ENCODE peak calls at places on chromosomes 12 and 14, in six cellular contexts. O, H, T, I, V and K are unnamed samples. For H3K4me1, the result is how much of the 10 kb centered on the place peaks cover.

GRCh38 chr12:69534389-69534822 is 50.9 kb upstream of the CCT2 start:
- DNase-seq in V (peak), H (peak), I (no peak), O (peak), T (no peak), K (no peak)

GRCh38 chr12:63949902-63950301 is 105.4 kb downstream of the SRGAP1 start:
- DNase-seq in I (no peak), T (no peak), H (no peak), O (peak), V (no peak), K (no peak)

GRCh38 chr12:67410667-67411067 is 141.5 kb downstream of the CAND1 start:
- DNase-seq in T (no peak), O (no peak), H (no peak), V (no peak), I (no peak), K (no peak)

GRCh38 chr14:101958418-101959185 is 5.8 kb upstream of the DYNC1H1 start:
- DNase-seq in V (no peak), H (no peak), I (no peak), T (no peak), O (no peak), K (no peak)

GRCh38 chr12:49821375-49822287 is 6.6 kb downstream of the NCKAP5L start:
- DNase-seq in T (no peak), O (no peak), H (no peak), I (no peak), V (no peak), K (no peak)

GRCh38 chr12:121628536-121628935 is 2.2 kb downstream of the ORAI1 start:
- DNase-seq in I (peak), O (no peak), T (peak), H (no peak), V (no peak), K (no peak)

GRCh38 chr12:47905313-47905730 is 528 bp upstream of the VDR start:
- DNase-seq in V (peak), H (peak), I (no peak), O (peak), T (no peak), K (peak)

GRCh38 chr12:50050119-50050385 is 7.3 kb upstream of the ASIC1 start:
- DNase-seq in T (no peak), V (no peak), I (no peak), O (no peak), H (no peak), K (peak)

GRCh38 chr14:53542692-53543091 is 389.6 kb upstream of the DDHD1 start:
- DNase-seq in O (peak), T (no peak), I (no peak), H (no peak), V (peak), K (no peak)

GRCh38 chr14:46250113-46250703 is 401.4 kb downstream of the RPL10L start:
- DNase-seq in T (no peak), V (no peak), O (peak), H (peak), I (peak), K (no peak)

DNA sequence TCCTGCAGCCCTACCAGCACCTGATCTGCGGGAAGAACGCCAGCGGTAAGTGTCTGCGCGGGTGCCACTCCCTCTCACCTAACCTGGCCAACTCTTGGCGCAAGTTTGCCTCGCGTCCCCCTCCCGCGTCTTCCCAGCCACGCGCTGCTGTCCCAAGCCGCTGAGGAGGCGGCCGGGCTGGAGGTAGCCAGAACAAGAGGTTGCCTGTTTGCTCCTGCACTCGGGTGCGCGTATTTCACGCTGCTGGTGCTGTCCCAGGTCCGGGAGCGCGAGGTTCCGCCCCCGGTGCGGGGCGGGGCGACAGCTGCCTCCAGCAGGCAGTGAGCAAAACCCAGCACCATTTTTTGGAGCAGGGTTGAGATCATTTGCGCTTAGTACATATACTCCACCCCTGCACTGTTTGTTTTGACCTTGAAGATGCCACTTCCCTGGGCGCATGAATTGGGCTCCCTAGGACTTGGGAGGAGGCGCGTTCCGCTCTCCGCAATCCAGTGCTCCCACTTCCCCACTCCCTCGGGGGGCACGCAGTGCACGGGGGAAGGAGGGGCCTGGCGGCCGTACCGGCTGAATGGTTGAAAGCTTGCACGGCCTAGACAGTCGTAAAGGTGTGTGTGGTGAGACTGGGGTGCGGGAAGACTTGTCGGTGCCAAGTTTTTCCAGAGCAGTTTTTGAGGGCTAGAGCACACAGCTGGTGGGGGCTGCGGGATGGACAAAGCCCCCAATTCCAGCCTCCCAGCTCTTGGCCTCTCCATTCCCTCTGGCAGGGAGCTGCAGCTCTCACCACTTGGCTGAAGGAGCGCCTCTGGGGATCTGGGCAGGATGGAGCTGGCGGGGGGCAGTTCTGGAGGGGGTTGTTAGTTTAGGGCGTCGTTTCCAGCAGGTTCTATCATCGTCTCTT is 226.9 kb upstream of the CRY1 start:
- DNase-seq in T (peak), V (peak), H (peak), I (no peak), O (peak), K (peak)
- H3K4me3 ChIP-seq in T (peak), V (peak), H (peak), I (no peak), O (peak), K (peak)

GRCh38 chr14:55097894-55098560 is 31.0 kb upstream of the LGALS3 start:
- DNase-seq in V (no peak), I (peak), T (peak), H (no peak), O (peak), K (no peak)
- H3K4me1 ChIP-seq in V (under half), I (under half), T (half or more), H (under half), O (under half), K (under half)

GRCh38 chr12:124386661-124387509 is 92.0 kb downstream of the RFLNA start:
- DNase-seq in V (no peak), O (no peak), H (no peak), I (no peak), T (no peak), K (peak)
- H3K4me3 ChIP-seq in V (no peak), O (no peak), H (no peak), I (no peak), T (no peak), K (peak)

GRCh38 chr12:51971679-51972423 is 20.4 kb downstream of the ACVR1B start:
- DNase-seq in T (no peak), V (no peak), H (no peak), I (no peak), O (no peak), K (no peak)
- H3K4me1 ChIP-seq in T (half or more), V (under half), H (under half), I (under half), O (under half), K (half or more)